ENCODE peak calls at places on chromosome 3, in four cellular contexts. I, W, Q and U are unnamed samples.

GRCh38 chr3:169675091-169675490 is 11.6 kb upstream of the MECOM start:
- DNase-seq in I (no peak), Q (no peak), W (no peak), U (no peak)

GRCh38 chr3:130997291-130997690 is 29.3 kb downstream of the ASTE1 start:
- DNase-seq in Q (no peak), I (no peak), W (no peak), U (no peak)

GRCh38 chr3:159447841-159448240 is 540.8 kb upstream of the IL12A start:
- DNase-seq in Q (no peak), W (no peak), I (no peak), U (no peak)

GRCh38 chr3:150793641-150794040 is 30.7 kb upstream of the SIAH2 start:
- DNase-seq in Q (no peak), W (peak), I (no peak), U (no peak)

GRCh38 chr3:43770426-43771103 is 79.8 kb downstream of the ABHD5 start:
- DNase-seq in W (no peak), Q (peak), I (no peak), U (no peak)

GRCh38 chr3:185216587-185216918 is 37.3 kb downstream of the EHHADH start:
- DNase-seq in Q (no peak), W (peak), I (no peak), U (no peak)

GRCh38 chr3:32406481-32407408 is 15.1 kb downstream of the CMTM7 start:
- DNase-seq in Q (no peak), I (no peak), W (no peak), U (no peak)

GRCh38 chr3:9934235-9934621 is 594 bp downstream of the CRELD1 start:
- DNase-seq in W (no peak), Q (peak), I (no peak), U (no peak)

GRCh38 chr3:6805236-6805635 is 55.7 kb upstream of the GRM7 start:
- DNase-seq in I (no peak), Q (no peak), W (no peak), U (no peak)

GRCh38 chr3:106692624-106693023 is 684.6 kb upstream of the CCDC54 start:
- DNase-seq in Q (no peak), I (no peak), W (no peak), U (no peak)

GRCh38 chr3:179068779-179069530 is 2.7 kb downstream of the ZMAT3 start:
- DNase-seq in W (no peak), Q (peak), I (no peak), U (no peak)

GRCh38 chr3:33318709-33319380 is 41.6 kb downstream of the FBXL2 start:
- DNase-seq in Q (no peak), W (no peak), I (no peak), U (no peak)

GRCh38 chr3:162718697-162719096 is 1222.1 kb downstream of the OTOL1 start:
- DNase-seq in W (no peak), Q (no peak), I (no peak), U (no peak)

GRCh38 chr3:38138347-38139190 is at the start of gene MYD88:
- DNase-seq in I (no peak), Q (peak), W (peak), U (no peak)

GRCh38 chr3:181618260-181618659 is 93.5 kb upstream of the SOX2 start:
- DNase-seq in I (no peak), W (no peak), Q (no peak), U (no peak)

GRCh38 chr3:186458306-186459107 is 85.7 kb downstream of the CRYGS start:
- DNase-seq in Q (peak), I (no peak), W (no peak), U (no peak)

GRCh38 chr3:186465508-186465907 is 78.7 kb downstream of the CRYGS start:
- DNase-seq in W (no peak), Q (no peak), I (no peak), U (no peak)

GRCh38 chr3:186459108-186459467 is 85.1 kb downstream of the CRYGS start:
- DNase-seq in I (no peak), W (no peak), Q (peak), U (no peak)

GRCh38 chr3:186464424-186465093 is 79.6 kb downstream of the CRYGS start:
- DNase-seq in Q (peak), I (no peak), W (peak), U (no peak)

GRCh38 chr3:186461141-186461540 is 83.0 kb downstream of the CRYGS start:
- DNase-seq in I (no peak), W (no peak), Q (peak), U (no peak)
- TF ChIP-seq FOXK2 in I (no peak), W (no peak), Q (no peak), U (no peak)

GRCh38 chr3:152316318-152316717 is 47.6 kb downstream of the MBNL1 start:
- DNase-seq in W (no peak), I (no peak), Q (no peak), U (no peak)

GRCh38 chr3:152319256-152319655 is 50.5 kb downstream of the MBNL1 start:
- DNase-seq in Q (no peak), W (no peak), I (no peak), U (no peak)

GRCh38 chr3:152317184-152317583 is 48.5 kb downstream of the MBNL1 start:
- DNase-seq in Q (no peak), I (no peak), W (no peak), U (no peak)

GRCh38 chr3:152318512-152318911 is 49.8 kb downstream of the MBNL1 start:
- DNase-seq in W (no peak), Q (no peak), I (no peak), U (no peak)

GRCh38 chr3:152317956-152318355 is 49.2 kb downstream of the MBNL1 start:
- DNase-seq in I (no peak), W (no peak), Q (no peak), U (no peak)
- TF ChIP-seq FOXK2 in I (no peak), W (no peak), Q (no peak), U (no peak)

DNA sequence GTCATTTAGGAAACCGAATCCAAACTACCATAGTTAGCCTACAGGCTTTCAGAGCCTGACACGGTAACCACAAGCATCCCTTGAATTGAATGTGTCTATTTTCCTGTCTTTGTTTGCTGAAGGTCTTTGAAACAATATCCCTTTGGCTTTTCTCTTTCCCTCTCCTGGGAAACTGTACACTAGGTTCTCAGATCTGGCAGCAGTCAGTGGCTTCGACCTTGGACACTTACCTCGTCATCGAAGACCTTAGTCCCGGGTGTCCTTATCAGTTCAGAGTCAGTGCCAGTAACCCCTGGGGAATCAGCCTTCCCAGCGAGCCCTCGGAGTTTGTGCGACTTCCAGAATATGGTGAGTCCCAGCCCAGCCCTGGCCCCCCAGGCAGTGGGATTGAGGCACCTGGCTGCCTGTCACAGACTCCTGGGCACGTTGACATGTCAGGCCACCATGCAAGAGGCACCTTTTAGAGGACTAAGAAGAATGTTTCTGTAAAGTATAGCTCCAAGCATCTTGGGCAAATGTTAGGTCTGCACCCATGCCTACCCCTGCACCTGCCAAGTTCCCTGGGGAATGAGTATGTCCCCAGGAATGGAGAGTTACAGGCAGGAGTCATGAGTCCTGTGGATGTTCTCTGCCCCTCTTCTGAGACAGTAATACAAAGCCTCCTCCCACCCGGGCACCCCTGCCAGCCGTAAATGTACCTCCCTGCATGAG is 30.4 kb upstream of the UMPS start:
- DNase-seq in Q (peak), I (no peak), W (peak), U (no peak)
- TF ChIP-seq FOXK2 in Q (no peak), I (no peak), W (peak), U (no peak)

GRCh38 chr3:45644467-45645201 is 44.6 kb upstream of the SACM1L start:
- DNase-seq in W (no peak), Q (no peak), I (no peak), U (no peak)

GRCh38 chr3:45640724-45641361 is 46.3 kb downstream of the LIMD1 start:
- DNase-seq in W (no peak), Q (no peak), I (no peak), U (no peak)

GRCh38 chr3:45640091-45640507 is 45.5 kb downstream of the LIMD1 start:
- DNase-seq in I (no peak), Q (peak), W (no peak), U (no peak)

GRCh38 chr3:45644063-45644462 is 45.1 kb upstream of the SACM1L start:
- DNase-seq in Q (no peak), W (peak), I (no peak), U (no peak)

GRCh38 chr3:45642731-45643152 is 46.5 kb upstream of the SACM1L start:
- DNase-seq in W (no peak), I (no peak), Q (no peak), U (no peak)
- TF ChIP-seq FOXK2 in W (no peak), I (no peak), Q (no peak), U (no peak)

DNA sequence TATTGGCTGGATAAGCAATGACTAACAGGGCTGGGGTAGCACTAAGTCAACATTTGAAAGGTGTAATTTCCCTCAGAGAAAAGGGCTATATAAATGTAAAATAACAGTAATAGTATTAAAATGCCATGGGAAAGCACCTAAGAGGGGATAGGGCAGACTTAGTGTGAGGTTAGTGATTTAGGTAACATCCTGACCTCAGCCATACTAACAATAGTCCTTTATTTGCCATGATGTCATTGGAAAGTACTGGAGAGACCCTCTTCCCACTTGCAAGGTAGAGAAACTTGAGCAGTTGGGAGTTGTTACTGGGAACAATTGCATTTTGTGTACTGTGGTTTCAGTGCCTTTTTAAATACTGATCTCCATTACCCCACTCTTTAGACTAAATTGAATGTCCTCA is 103.4 kb downstream of the LSAMP start:
- DNase-seq in Q (no peak), I (peak), W (no peak), U (no peak)
- TF ChIP-seq FOXK2 in Q (no peak), I (no peak), W (no peak), U (no peak)

DNA sequence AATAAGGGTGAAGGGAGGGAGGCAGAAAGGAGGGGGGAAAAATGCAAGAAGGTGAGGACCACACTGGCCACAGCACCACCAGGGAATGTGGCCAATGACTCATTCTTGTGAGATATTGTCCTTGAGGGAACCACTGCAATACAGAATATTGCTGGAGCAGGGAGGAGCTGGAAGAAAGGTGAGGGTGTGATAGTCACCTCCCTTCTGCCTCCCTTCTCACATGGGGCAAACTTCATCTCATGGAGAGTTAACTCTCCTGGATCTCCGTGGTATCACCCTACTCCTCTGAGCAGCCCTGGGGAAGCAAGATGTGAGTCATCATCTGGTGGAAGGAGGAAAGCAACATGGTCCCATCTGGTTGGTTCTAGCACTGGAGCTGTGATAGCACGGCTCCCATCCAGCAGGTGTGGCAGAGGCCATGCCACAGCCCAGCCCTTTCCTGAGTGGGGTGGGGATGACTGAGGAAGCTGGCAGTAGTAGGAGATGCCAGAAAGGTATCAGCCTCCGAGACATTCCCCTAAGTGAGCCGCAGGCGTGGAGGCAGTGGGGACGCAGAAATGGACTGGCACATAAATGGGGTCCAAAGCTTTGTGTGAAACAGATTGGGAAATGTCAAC is 115.9 kb upstream of the LPP start:
- DNase-seq in Q (no peak), W (no peak), I (no peak), U (no peak)
- TF ChIP-seq FOXK2 in Q (no peak), W (no peak), I (no peak), U (no peak)

GRCh38 chr3:188294823-188295487 is 141.0 kb downstream of the LPP start:
- DNase-seq in Q (no peak), I (no peak), W (peak), U (no peak)
- TF ChIP-seq FOXK2 in Q (no peak), I (no peak), W (peak), U (no peak)

DNA sequence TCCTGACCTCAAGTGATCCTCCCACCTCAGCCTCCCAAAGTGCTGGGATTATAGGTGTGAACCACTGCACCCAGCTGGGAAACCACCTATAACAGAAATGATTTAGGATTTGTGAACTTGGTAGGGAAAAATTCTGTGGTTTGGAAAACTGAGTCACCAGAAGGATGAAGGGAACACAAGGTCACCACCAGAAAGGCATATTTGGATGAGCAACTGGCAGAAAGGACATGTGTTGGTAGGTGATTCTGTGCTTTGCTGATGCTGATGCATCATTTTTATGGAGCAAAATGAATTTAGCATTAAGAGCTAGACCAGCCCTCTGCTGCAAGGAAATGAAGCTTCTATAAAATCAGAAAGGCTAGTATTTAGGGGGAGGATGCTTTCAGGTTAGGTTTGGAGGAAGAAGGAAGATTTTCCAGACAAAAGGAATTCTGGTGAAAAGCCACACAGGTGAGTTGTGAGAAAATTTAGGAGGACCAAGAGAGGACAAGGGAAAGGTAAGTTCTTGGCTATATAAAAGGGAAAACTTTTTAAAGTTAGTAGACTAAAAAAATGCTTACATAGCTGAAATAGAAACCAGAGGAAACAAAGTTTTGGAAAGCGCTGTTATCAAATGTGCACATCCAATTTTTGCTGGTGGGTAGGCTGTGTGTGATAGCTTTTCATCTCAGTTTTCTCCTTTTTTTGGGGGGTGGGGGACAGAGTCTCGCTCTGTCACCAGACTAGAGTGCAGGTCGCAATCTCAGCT is 3.6 kb downstream of the PXK start:
- DNase-seq in W (no peak), I (no peak), Q (no peak), U (no peak)
- TF ChIP-seq FOXK2 in W (no peak), I (no peak), Q (no peak), U (no peak)